ENCODE peak calls at places on chromosomes 4 and X, in eight cellular contexts. B is heart right ventricle; M is GM23248; L is left ventricle myocardium inferior; E is brain microvascular endothelial cell; C is heart left ventricle; K is lower lobe of right lung; T is naive thymus-derived CD4-positive, alpha-beta T cell. N is an unnamed sample.

GRCh38 chr4:15400911-15401671 is 26.7 kb upstream of the C1QTNF7 start:
- DNase-seq in B (peak; percentile 40), M (peak; percentile 90), L (peak; percentile 47), E (peak; percentile 61), C (peak; percentile 34), K (peak; percentile 85), T (peak; percentile 41), N (peak; percentile 41)

GRCh38 chrX:100410901-100411801 is 1.1 kb upstream of the PCDH19 start:
- DNase-seq in B (no peak), M (peak; percentile 18), L (no peak), E (no peak), C (no peak), K (no peak), T (no peak), N (no peak)

GRCh38 chrX:47093248-47093647 is 15.0 kb downstream of the RGN start:
- DNase-seq in B (no peak), M (peak; percentile 57), L (no peak), E (peak; percentile 20), C (no peak), K (no peak), T (peak; percentile 11), N (no peak)

GRCh38 chr4:31104596-31104995 is 384.4 kb downstream of the PCDH7 start:
- DNase-seq in B (no peak), M (no peak), L (no peak), E (no peak), C (no peak), K (no peak), T (no peak), N (no peak)

GRCh38 chrX:39613508-39613921 is 484.2 kb downstream of the BCOR start:
- DNase-seq in B (peak; percentile 42), M (peak; percentile 9), L (peak; percentile 35), E (no peak), C (peak; percentile 41), K (peak; percentile 39), T (no peak), N (peak; percentile 48)

GRCh38 chr4:150164956-150165355 is 86.7 kb downstream of the DCLK2 start:
- DNase-seq in B (no peak), M (no peak), L (no peak), E (no peak), C (no peak), K (no peak), T (no peak), N (no peak)

GRCh38 chrX:13367950-13368349 is 48.1 kb upstream of the ATXN3L start:
- DNase-seq in B (no peak), M (no peak), L (no peak), E (no peak), C (no peak), K (no peak), T (no peak), N (no peak)

GRCh38 chrX:100928660-100929613 is at the start of gene XKRX:
- DNase-seq in B (peak; percentile 4), M (peak; percentile 53), L (peak; percentile 20), E (no peak), C (peak; percentile 10), K (peak; percentile 75), T (peak; percentile 41), N (peak; percentile 19)

GRCh38 chr4:17066972-17067371 is 168.5 kb upstream of the LDB2 start:
- DNase-seq in B (no peak), M (peak; percentile 97), L (no peak), E (peak; percentile 90), C (no peak), K (no peak), T (no peak), N (peak; percentile 33)

GRCh38 chrX:134622813-134623185 is 35.5 kb downstream of the PLAC1 start:
- DNase-seq in B (no peak), M (peak; percentile 15), L (no peak), E (no peak), C (no peak), K (no peak), T (no peak), N (no peak)

GRCh38 chr4:1779588-1780382 is 13.3 kb upstream of the FGFR3 start:
- DNase-seq in B (no peak), M (no peak), L (no peak), E (no peak), C (no peak), K (no peak), T (no peak), N (no peak)

DNA sequence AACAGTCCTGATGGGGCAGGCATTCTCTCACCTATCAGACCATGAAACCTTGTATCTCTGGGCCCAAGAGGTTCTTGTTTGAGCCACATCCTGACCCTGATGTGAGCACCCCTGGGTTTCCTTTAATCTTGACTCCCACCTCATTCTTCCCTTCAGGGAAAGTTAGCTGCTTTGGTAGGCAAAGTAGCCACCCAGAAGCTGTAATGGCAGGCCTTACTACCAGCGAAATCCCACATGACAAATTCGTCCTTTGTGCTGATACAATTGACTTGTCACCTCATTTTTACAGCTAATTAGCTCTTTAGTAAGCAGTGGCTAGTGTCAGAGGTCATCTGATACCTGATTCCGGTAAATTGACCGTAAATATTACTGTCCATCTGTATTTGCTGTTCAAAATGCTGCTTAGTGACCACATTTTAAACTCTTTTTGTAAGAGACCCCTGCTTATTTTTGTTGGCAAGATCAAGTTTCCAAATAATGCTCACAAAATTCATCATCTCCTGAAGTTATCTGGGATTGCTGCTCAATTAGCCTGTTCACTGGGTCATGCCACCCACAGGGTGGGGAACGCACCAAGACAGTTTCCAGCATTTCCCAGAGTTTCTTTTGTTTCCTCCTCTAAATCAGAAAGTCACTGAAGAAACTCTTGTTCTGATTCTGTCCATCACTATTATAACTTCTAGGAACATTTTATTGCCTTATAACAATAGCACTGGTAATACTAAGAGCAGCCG is 329.7 kb downstream of the GPAT3 start:
- DNase-seq in B (no peak), M (no peak), L (no peak), E (no peak), C (no peak), K (no peak), T (no peak), N (no peak)
- H3K27me3 ChIP-seq in B (no peaks in the 10 kb centered on the region), M (no peaks in the 10 kb centered on the region), L (no peaks in the 10 kb centered on the region), E (no peaks in the 10 kb centered on the region), C (no peaks in the 10 kb centered on the region), K (no peaks in the 10 kb centered on the region), T (no peaks in the 10 kb centered on the region), N (no peaks in the 10 kb centered on the region)

GRCh38 chr4:112753333-112753732 is 116.4 kb downstream of the LARP7 start:
- DNase-seq in B (no peak), M (no peak), L (no peak), E (no peak), C (no peak), K (no peak), T (no peak), N (no peak)

DNA sequence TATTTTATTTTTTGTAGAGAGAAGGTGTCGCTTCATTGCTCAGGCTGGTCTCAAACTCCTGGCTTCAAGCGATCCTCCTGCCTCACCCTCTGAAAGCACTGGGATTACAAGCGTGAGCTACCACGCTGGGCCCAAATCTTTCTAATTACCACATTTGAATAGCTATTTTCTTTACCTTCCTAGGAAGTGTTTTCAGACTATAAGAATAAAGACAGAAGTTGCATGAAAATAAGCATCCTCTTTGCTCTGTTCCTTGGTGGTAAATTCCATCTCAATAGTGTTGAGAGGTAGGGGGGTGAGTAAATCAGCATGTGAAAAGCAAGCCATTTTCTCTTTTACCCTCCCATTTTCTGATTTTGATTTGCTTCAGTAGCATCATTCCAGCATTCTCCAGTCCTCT is 122.4 kb downstream of the LARP7 start:
- DNase-seq in B (no peak), M (no peak), L (no peak), E (no peak), C (no peak), K (no peak), T (no peak), N (no peak)
- H3K27ac ChIP-seq in B (no peak overlapping the region), M (no peak overlapping the region), L (no peak overlapping the region), E (no peak overlapping the region), C (no peak overlapping the region), K (no peak overlapping the region), T (no peak overlapping the region), N (no peak overlapping the region)

GRCh38 chr4:39061450-39061849 is 582 bp upstream of the KLHL5 start:
- DNase-seq in B (no peak), M (peak; percentile 10), L (no peak), E (no peak), C (no peak), K (no peak), T (no peak), N (no peak)
- H3K4me3 ChIP-seq in B (no peak overlapping the region), M (no peak overlapping the region), L (no peak overlapping the region), E (no peak overlapping the region), C (no peak overlapping the region), K (no peak overlapping the region), T (no peak overlapping the region), N (no peak overlapping the region)

DNA sequence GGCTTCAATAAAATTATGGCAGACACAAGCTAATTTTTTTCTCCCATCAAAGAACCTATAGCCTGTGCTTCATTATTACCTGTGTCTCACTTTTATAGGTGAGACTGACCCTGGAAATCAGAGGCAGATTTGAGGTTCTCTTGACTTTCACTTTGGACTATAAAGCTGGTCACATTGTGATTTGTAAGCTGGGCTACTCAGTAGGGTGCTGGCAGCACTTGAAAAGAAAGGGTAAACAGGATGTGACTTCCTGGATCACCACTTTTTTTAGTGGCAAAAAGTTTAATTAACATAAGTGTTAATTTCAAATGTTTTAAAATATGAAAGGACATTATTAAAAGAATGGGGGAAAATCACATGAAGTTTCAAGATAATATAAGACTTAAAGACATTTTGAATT is 50.6 kb upstream of the GATB start:
- DNase-seq in B (no peak), M (no peak), L (no peak), E (no peak), C (no peak), K (no peak), T (no peak), N (no peak)
- H3K27me3 ChIP-seq in B (no peaks in the 10 kb centered on the region), M (no peaks in the 10 kb centered on the region), L (no peaks in the 10 kb centered on the region), E (no peaks in the 10 kb centered on the region), C (no peaks in the 10 kb centered on the region), K (no peaks in the 10 kb centered on the region), T (no peaks in the 10 kb centered on the region), N (no peaks in the 10 kb centered on the region)

GRCh38 chr4:162683659-162684370 is 482.9 kb downstream of the NAF1 start:
- DNase-seq in B (no peak), M (no peak), L (no peak), E (peak; percentile 42), C (no peak), K (no peak), T (no peak), N (no peak)
- H3K27ac ChIP-seq in B (no peak overlapping the region), M (no peak overlapping the region), L (no peak overlapping the region), E (peak overlapping the region; percentile 52), C (no peak overlapping the region), K (no peak overlapping the region), T (no peak overlapping the region), N (no peak overlapping the region)

GRCh38 chr4:183392377-183392776 is 52.1 kb upstream of the CDKN2AIP start:
- DNase-seq in B (no peak), M (no peak), L (no peak), E (no peak), C (no peak), K (no peak), T (no peak), N (no peak)
- H3K4me3 ChIP-seq in B (no peak overlapping the region), M (no peak overlapping the region), L (no peak overlapping the region), E (no peak overlapping the region), C (no peak overlapping the region), K (no peak overlapping the region), T (no peak overlapping the region), N (no peak overlapping the region)

GRCh38 chrX:141960573-141960972 is 56.9 kb downstream of the MAGEC1 start:
- DNase-seq in B (no peak), M (no peak), L (no peak), E (no peak), C (no peak), K (no peak), T (no peak), N (no peak)
- H3K27me3 ChIP-seq in B (no peaks in the 10 kb centered on the region), M (no peaks in the 10 kb centered on the region), L (no peaks in the 10 kb centered on the region), E (no peaks in the 10 kb centered on the region), C (no peaks in the 10 kb centered on the region), K (no peaks in the 10 kb centered on the region), T (no peaks in the 10 kb centered on the region), N (no peaks in the 10 kb centered on the region)

N was measured in uterus.